ENCODE peak calls at places on chromosome 21, in seven cellular contexts. H is transverse colon, W is progenitor cell of endocrine pancreas, L is GM12865, U is retinal pigment epithelial cell, O is AG10803, E is RWPE1. A is an unnamed sample.

GRCh38 chr21:24223625-24224024 is 1383.7 kb downstream of the MRPL39 start:
- DNase-seq in O (no peak), L (no peak), H (no peak), W (no peak), E (no peak), U (no peak), A (no peak)

GRCh38 chr21:41482321-41482720 is 25.6 kb downstream of the TMPRSS2 start:
- DNase-seq in O (peak; percentile 59), L (no peak), H (no peak), E (no peak), W (no peak), U (no peak), A (no peak)

GRCh38 chr21:46050651-46051378 is 47.1 kb upstream of the COL6A2 start:
- DNase-seq in L (no peak), H (no peak), E (no peak), W (peak; percentile 8), U (no peak), O (no peak), A (no peak)

GRCh38 chr21:36479415-36480402 is at the start of gene CLDN14:
- DNase-seq in U (no peak), O (peak; percentile 42), L (no peak), E (no peak), W (no peak), H (no peak), A (no peak)

GRCh38 chr21:42107177-42107880 is 36.2 kb downstream of the UMODL1 start:
- DNase-seq in W (no peak), H (no peak), L (no peak), U (no peak), E (no peak), O (no peak), A (no peak)

GRCh38 chr21:32475162-32475812 is 62.8 kb downstream of the EVA1C start:
- DNase-seq in H (no peak), E (no peak), O (peak; percentile 98), W (no peak), U (no peak), L (no peak), A (no peak)

GRCh38 chr21:45010096-45010495 is 64.3 kb upstream of the ADARB1 start:
- DNase-seq in O (peak; percentile 29), E (peak; percentile 42), H (no peak), W (no peak), U (no peak), L (no peak), A (no peak)

GRCh38 chr21:46437511-46437910 is 21.2 kb upstream of the DIP2A start:
- DNase-seq in O (no peak), H (no peak), L (no peak), W (no peak), U (no peak), E (no peak), A (no peak)

GRCh38 chr21:16117851-16118592 is 388.2 kb downstream of the USP25 start:
- DNase-seq in U (no peak), H (no peak), O (peak; percentile 93), E (peak; percentile 2), W (no peak), L (no peak), A (no peak)

GRCh38 chr21:28793043-28793442 is 199.6 kb downstream of the LTN1 start:
- DNase-seq in W (no peak), U (no peak), L (no peak), O (peak; percentile 51), E (no peak), H (no peak), A (no peak)

GRCh38 chr21:39961251-39961650 is 94.0 kb downstream of the PCP4 start:
- DNase-seq in U (no peak), H (no peak), E (no peak), W (no peak), O (no peak), L (no peak), A (no peak)

GRCh38 chr21:46065993-46066842 is 31.7 kb upstream of the COL6A2 start:
- DNase-seq in H (no peak), E (no peak), W (peak; percentile 3), L (no peak), U (no peak), O (no peak), A (no peak)

GRCh38 chr21:46116189-46116845 is 18.4 kb downstream of the COL6A2 start:
- DNase-seq in L (no peak), O (no peak), H (no peak), U (no peak), E (no peak), W (peak; percentile 9), A (peak; percentile 4)

GRCh38 chr21:14545906-14546480 is at the start of gene SAMSN1:
- DNase-seq in L (peak; percentile 90), W (no peak), U (no peak), H (peak; percentile 53), E (no peak), O (no peak), A (peak; percentile 41)

GRCh38 chr21:45460611-45461368 is 55.8 kb downstream of the COL18A1 start:
- DNase-seq in L (no peak), U (peak; percentile 59), O (peak; percentile 86), H (no peak), W (no peak), E (no peak), A (no peak)

GRCh38 chr21:18517905-18518566 is 114.5 kb upstream of the TMPRSS15 start:
- DNase-seq in W (no peak), O (no peak), E (no peak), L (no peak), U (no peak), H (no peak), A (no peak)

GRCh38 chr21:41605178-41605933 is 97.4 kb upstream of the TMPRSS2 start:
- DNase-seq in E (no peak), W (no peak), U (no peak), L (no peak), O (no peak), H (no peak), A (no peak)

GRCh38 chr21:45112371-45112770 is 38.0 kb downstream of the ADARB1 start:
- DNase-seq in O (no peak), H (no peak), U (no peak), E (no peak), W (no peak), L (no peak), A (no peak)

GRCh38 chr21:31752967-31753366 is 21.0 kb upstream of the SCAF4 start:
- DNase-seq in L (no peak), E (no peak), O (peak; percentile 5), H (no peak), W (no peak), U (no peak), A (no peak)

GRCh38 chr21:32457360-32457840 is 44.9 kb downstream of the EVA1C start:
- DNase-seq in E (no peak), H (peak; percentile 82), L (no peak), W (no peak), O (peak; percentile 23), U (no peak), A (no peak)

GRCh38 chr21:41510500-41510899 is 2.5 kb upstream of the TMPRSS2 start:
- DNase-seq in H (no peak), O (no peak), L (no peak), E (no peak), U (no peak), W (no peak), A (no peak)

GRCh38 chr21:45003331-45004058 is 63.7 kb downstream of the SLX9 start:
- DNase-seq in E (no peak), H (peak; percentile 4), O (peak; percentile 31), U (no peak), L (no peak), W (no peak), A (no peak)

DNA sequence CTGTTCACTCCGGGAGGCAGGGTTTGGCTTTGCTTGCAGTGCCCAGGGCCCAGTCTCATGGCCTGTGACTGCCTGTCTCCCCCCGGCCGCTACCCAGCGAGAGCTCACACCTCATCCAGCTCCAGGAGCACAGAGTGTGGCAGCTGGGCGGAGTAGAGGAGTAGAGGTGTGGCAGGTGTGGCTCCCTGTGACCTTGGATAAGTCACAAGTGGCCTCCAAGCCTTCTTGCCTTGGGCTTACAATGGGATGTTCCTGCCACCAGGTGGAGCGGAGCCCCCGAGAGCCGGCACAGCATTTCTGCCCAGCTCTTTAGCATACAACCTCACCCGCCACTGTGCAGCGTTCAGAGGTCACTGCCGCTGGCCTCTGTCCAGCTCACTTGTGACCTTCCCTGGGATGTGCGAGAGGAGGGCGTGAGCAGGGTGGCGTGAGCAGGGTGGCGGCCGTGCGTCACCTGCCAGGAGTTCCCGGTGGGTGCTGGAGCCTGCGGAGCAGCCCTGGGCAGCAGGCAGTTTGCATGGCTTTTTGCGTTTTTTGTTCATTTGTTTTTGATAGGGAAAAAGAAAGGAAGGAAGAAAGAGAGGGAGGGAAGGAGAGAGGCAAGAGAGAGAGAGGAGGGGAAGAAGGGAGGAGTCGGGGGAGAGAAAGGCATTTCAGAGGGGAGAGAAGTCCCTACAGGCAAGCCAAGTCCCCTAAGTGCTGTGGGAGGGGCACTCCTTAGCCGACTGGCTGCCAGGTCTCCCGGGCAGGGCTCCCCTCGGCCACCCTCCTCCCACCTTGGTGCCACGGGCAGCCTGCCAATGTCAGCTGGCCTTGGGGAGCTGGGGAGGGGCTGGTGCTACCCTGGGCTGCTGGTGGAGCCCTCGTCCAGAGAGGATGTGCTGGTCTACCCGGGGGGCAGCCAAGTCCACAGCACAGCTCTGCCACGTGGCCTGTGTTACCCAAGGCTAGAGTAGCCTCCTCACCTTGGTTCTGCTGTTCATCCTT is 42.6 kb downstream of the CRYAA start:
- DNase-seq in O (no peak), L (peak; percentile 25), H (peak; percentile 79), E (no peak), U (no peak), W (peak; percentile 16), A (no peak)
- TF ChIP-seq CTCF in O (peak; percentile 27), L (peak; percentile 6), H (peak; percentile 68), E (no peak), U (peak; percentile 56), W (peak; percentile 62), A (no peak)

GRCh38 chr21:26845750-26846035 is 484 bp upstream of the ADAMTS1 start:
- DNase-seq in W (no peak), L (no peak), U (no peak), H (no peak), E (peak; percentile 15), O (peak; percentile 25), A (no peak)

GRCh38 chr21:26842976-26843911 is 2.0 kb downstream of the ADAMTS1 start:
- DNase-seq in L (no peak), U (peak; percentile 94), H (peak; percentile 87), E (peak; percentile 92), W (peak; percentile 69), O (peak; percentile 95), A (peak; percentile 48)

GRCh38 chr21:26845066-26845749 is at the start of gene ADAMTS1:
- DNase-seq in U (no peak), O (peak; percentile 91), L (no peak), W (peak; percentile 80), H (peak; percentile 76), E (peak; percentile 50), A (peak; percentile 61)

GRCh38 chr21:26843912-26844257 is 1.3 kb downstream of the ADAMTS1 start:
- DNase-seq in U (no peak), O (peak; percentile 64), H (no peak), W (peak; percentile 12), E (peak; percentile 27), L (no peak), A (no peak)

GRCh38 chr21:26844258-26845065 is 747 bp downstream of the ADAMTS1 start:
- DNase-seq in O (peak; percentile 44), L (no peak), W (peak; percentile 51), E (peak; percentile 24), U (no peak), H (no peak), A (peak; percentile 44)
- TF ChIP-seq CTCF in O (peak; percentile 8), L (no peak), W (no peak), E (peak; percentile 29), U (no peak), H (no peak), A (no peak)

GRCh38 chr21:43802713-43803313 is 13.4 kb downstream of the RRP1 start:
- DNase-seq in L (no peak), W (no peak), E (no peak), H (no peak), U (no peak), O (no peak), A (no peak)
- TF ChIP-seq CTCF in L (no peak), W (no peak), E (no peak), H (no peak), U (no peak), O (no peak), A (no peak)

GRCh38 chr21:34635307-34635706 is 20.4 kb upstream of the RCAN1 start:
- DNase-seq in O (no peak), L (no peak), H (no peak), U (no peak), W (no peak), E (no peak), A (no peak)
- TF ChIP-seq CTCF in O (peak; percentile 33), L (peak; percentile 35), H (no peak), U (peak; percentile 41), W (peak; percentile 27), E (no peak), A (peak; percentile 33)